ENCODE peak calls at places on chromosomes 2 and 18, in six cellular contexts. W is pancreas, P is endothelial cell of umbilical vein, K is astrocyte of the cerebellum, C is HCT116, O is lung. U is an unnamed sample.
A peak's percentile ranks its signal among the peaks of the same experiment; 100 is the strongest.

GRCh38 chr2:29213871-29214341 is 98.7 kb downstream of the CLIP4 start:
- DNase-seq in W (no peak), P (no peak), K (no peak), C (no peak), O (no peak), U (no peak)

GRCh38 chr2:19674051-19675002 is 227.5 kb downstream of the TTC32 start:
- DNase-seq in W (no peak), P (no peak), K (no peak), C (no peak), O (no peak), U (no peak)

GRCh38 chr2:98020516-98020915 is 24.8 kb upstream of the TMEM131 start:
- DNase-seq in W (no peak), P (no peak), K (no peak), C (no peak), O (no peak), U (no peak)

GRCh38 chr2:134359367-134360081 is 105.7 kb downstream of the MGAT5 start:
- DNase-seq in W (no peak), P (peak; percentile 73), K (no peak), C (peak; percentile 13), O (peak; percentile 58), U (no peak)

GRCh38 chr2:70684846-70685622 is 83.0 kb downstream of the ADD2 start:
- DNase-seq in W (no peak), P (no peak), K (no peak), C (no peak), O (no peak), U (no peak)

GRCh38 chr2:169363570-169364150 is 1.3 kb upstream of the LRP2 start:
- DNase-seq in W (peak; percentile 59), P (peak; percentile 6), K (no peak), C (no peak), O (peak; percentile 58), U (no peak)

GRCh38 chr18:67504739-67505138 is 11.8 kb downstream of the DSEL start:
- DNase-seq in W (no peak), P (no peak), K (no peak), C (no peak), O (no peak), U (no peak)

GRCh38 chr2:106658616-106659015 is 171.5 kb downstream of the CD8B2 start:
- DNase-seq in W (no peak), P (no peak), K (no peak), C (no peak), O (no peak), U (no peak)

GRCh38 chr18:62499263-62499650 is 23.6 kb upstream of the ZCCHC2 start:
- DNase-seq in W (no peak), P (no peak), K (no peak), C (no peak), O (no peak), U (no peak)

GRCh38 chr2:144510206-144510991 is 9.5 kb downstream of the ZEB2 start:
- DNase-seq in W (no peak), P (peak; percentile 20), K (no peak), C (no peak), O (no peak), U (peak; percentile 69)

GRCh38 chr2:202965810-202966454 is 48.7 kb upstream of the NBEAL1 start:
- DNase-seq in W (no peak), P (peak; percentile 15), K (peak; percentile 41), C (peak; percentile 6), O (no peak), U (no peak)

GRCh38 chr2:165646321-165646801 is 147.7 kb downstream of the GALNT3 start:
- DNase-seq in W (no peak), P (no peak), K (no peak), C (no peak), O (no peak), U (no peak)

GRCh38 chr18:61201516-61201915 is 131.7 kb upstream of the CDH20 start:
- DNase-seq in W (no peak), P (no peak), K (peak; percentile 2), C (no peak), O (no peak), U (no peak)

GRCh38 chr2:5690718-5691658 is 1.2 kb upstream of the SOX11 start:
- DNase-seq in W (peak; percentile 45), P (no peak), K (no peak), C (no peak), O (no peak), U (no peak)

GRCh38 chr2:25977768-25978167 is 4.5 kb downstream of the KIF3C start:
- DNase-seq in W (no peak), P (no peak), K (no peak), C (no peak), O (no peak), U (no peak)

GRCh38 chr2:138221358-138221757 is 257.1 kb downstream of the HNMT start:
- DNase-seq in W (no peak), P (no peak), K (no peak), C (no peak), O (no peak), U (no peak)

GRCh38 chr2:219783551-219783950 is 156.1 kb downstream of the SLC4A3 start:
- DNase-seq in W (no peak), P (no peak), K (no peak), C (no peak), O (no peak), U (no peak)

GRCh38 chr2:70986499-70987189 is 8.0 kb downstream of the TEX261 start:
- DNase-seq in W (no peak), P (no peak), K (no peak), C (no peak), O (no peak), U (peak; percentile 7)

GRCh38 chr18:61606759-61607158 is 273.5 kb downstream of the CDH20 start:
- DNase-seq in W (peak; percentile 37), P (peak; percentile 98), K (peak; percentile 71), C (peak; percentile 81), O (peak; percentile 74), U (no peak)

GRCh38 chr2:46548103-46548486 is 68.7 kb downstream of the TMEM247 start:
- DNase-seq in W (no peak), P (no peak), K (no peak), C (no peak), O (peak; percentile 45), U (no peak)

GRCh38 chr2:84481702-84482101 is 22.6 kb upstream of the SUCLG1 start:
- DNase-seq in W (no peak), P (no peak), K (no peak), C (no peak), O (no peak), U (no peak)

GRCh38 chr2:20356042-20356441 is 5.4 kb upstream of the PUM2 start:
- DNase-seq in W (no peak), P (no peak), K (peak; percentile 100), C (no peak), O (no peak), U (no peak)

GRCh38 chr2:143937563-143938346 is 582.2 kb downstream of the ZEB2 start:
- DNase-seq in W (no peak), P (peak; percentile 4), K (no peak), C (no peak), O (no peak), U (no peak)

GRCh38 chr2:207008105-207008990 is 69.0 kb downstream of the CPO start:
- DNase-seq in W (no peak), P (peak; percentile 35), K (no peak), C (no peak), O (no peak), U (no peak)
- TF ChIP-seq CTCF in W (no peak), P (no peak), K (peak; percentile 29), C (no peak), O (no peak), U (no peak)

DNA sequence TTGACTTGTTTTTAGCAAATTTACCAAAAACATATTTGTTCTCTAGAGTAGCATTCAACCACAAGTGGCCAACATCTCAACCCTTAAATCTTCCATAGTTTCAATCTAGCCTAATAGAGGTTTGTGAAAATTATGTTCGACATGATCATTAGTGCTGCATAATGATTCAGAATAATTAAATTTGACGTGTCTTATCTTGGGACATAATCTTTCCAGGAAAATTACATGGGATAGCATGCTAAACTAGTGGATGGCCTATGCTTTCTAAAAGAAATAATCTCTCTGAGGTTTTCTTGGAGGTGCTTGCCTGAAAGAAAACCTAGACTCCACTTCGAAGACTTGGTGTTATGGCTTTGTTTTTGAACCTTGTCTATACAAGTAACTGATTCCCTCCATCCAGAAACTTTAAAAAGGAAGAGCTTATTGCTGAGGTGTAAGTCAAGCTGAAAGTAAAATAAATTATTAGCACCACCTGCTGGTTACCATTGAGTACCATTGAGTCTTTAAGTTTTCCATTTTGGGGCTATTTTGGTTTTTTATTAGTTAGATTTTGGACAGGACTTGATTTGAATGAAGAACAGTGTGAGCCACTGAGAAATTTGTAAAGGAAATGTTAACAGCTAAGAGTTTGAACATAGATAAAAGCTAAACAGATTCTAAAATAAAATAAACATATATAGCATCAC is 32.7 kb downstream of the COX7A2L start:
- DNase-seq in W (no peak), P (peak; percentile 54), K (peak; percentile 40), C (peak; percentile 7), O (no peak), U (no peak)
- TF ChIP-seq CTCF in W (peak; percentile 35), P (peak; percentile 32), K (peak; percentile 24), C (peak; percentile 60), O (peak; percentile 5), U (peak; percentile 49)

GRCh38 chr2:62217980-62218379 is 22.1 kb downstream of the B3GNT2 start:
- DNase-seq in W (no peak), P (peak; percentile 71), K (no peak), C (no peak), O (no peak), U (no peak)

GRCh38 chr2:62217421-62217820 is 21.5 kb downstream of the B3GNT2 start:
- DNase-seq in W (no peak), P (no peak), K (no peak), C (no peak), O (no peak), U (no peak)

GRCh38 chr2:62216113-62216512 is 20.2 kb downstream of the B3GNT2 start:
- DNase-seq in W (no peak), P (no peak), K (no peak), C (no peak), O (no peak), U (no peak)

GRCh38 chr2:62216616-62217015 is 20.7 kb downstream of the B3GNT2 start:
- DNase-seq in W (no peak), P (peak; percentile 93), K (peak; percentile 26), C (no peak), O (no peak), U (no peak)

GRCh38 chr2:62215306-62216064 is 19.6 kb downstream of the B3GNT2 start:
- DNase-seq in W (no peak), P (peak; percentile 41), K (no peak), C (no peak), O (no peak), U (no peak)
- TF ChIP-seq CTCF in W (no peak), P (no peak), K (no peak), C (no peak), O (no peak), U (no peak)

DNA sequence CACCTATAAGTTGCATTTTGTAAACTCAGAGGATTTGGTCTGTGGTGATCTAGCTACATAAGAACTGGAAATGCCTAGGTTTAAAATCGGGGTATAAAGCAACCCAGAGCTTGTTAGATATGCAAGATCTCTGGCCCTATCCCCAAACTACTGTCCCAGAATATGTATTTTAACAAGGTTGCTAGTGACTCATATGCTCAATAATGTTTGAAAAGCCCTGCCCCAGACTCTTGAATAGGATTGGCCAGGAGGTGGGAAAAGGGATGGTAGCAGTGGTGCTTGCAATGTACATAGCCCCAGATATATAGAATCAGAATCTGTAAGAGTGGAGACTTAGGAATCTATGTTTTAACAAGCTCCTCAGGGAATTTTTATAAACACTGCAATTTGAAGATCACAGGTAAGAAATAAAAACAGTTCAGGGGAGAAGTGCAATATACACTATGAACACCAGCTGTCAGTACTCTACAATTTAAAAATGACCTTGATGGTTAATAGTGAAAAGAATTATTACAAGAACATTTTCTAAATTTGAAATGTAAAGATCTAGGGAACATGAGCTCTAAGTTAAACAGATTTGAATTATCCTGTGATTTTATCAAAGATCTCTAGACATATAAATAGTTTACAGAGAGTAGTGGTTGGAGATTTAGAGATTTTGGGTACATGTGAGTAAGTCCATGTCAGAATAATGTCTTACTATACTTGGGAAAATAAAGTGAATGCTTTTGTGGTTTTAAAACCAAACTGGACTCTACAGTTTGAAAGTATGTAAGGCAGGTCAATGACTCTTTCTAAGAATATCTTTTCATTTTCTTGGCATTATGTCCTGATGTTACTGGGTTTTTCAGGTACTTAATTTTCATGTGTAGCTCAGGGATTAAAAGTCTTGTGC is 7.7 kb upstream of the MMADHC start:
- DNase-seq in W (no peak), P (peak; percentile 43), K (no peak), C (no peak), O (no peak), U (no peak)
- TF ChIP-seq CTCF in W (no peak), P (peak; percentile 20), K (peak; percentile 37), C (peak; percentile 24), O (no peak), U (no peak)